ENCODE peak calls at places on chromosomes 5 and 9, in eight cellular contexts. E is fibroblast of lung, W is transverse colon, F is PC-9, H is tibial nerve, X is psoas muscle, R is HCT116, G is spleen. Q is an unnamed sample.
A peak's percentile ranks its signal among the peaks of the same experiment; 100 is the strongest.

GRCh38 chr5:171931163-171931562 is 75.3 kb downstream of the FBXW11 start:
- DNase-seq in H (no peak), E (no peak), F (no peak), X (no peak), W (no peak), R (no peak), G (no peak), Q (no peak)

GRCh38 chr9:17795708-17796107 is 216.8 kb downstream of the SH3GL2 start:
- DNase-seq in R (no peak), W (no peak), X (peak; percentile 58), E (peak; percentile 16), F (no peak), G (no peak), H (no peak), Q (no peak)

GRCh38 chr9:81782313-81782712 is 93.0 kb upstream of the TLE1 start:
- DNase-seq in W (no peak), X (no peak), R (no peak), E (no peak), G (no peak), H (no peak), F (no peak), Q (no peak)

GRCh38 chr5:152164860-152165259 is 240.2 kb upstream of the GLRA1 start:
- DNase-seq in G (no peak), H (no peak), E (no peak), R (no peak), W (no peak), F (no peak), X (no peak), Q (no peak)

GRCh38 chr5:10567181-10567591 is 3.3 kb downstream of the ANKRD33B start:
- DNase-seq in W (no peak), R (no peak), H (no peak), G (no peak), F (no peak), E (peak; percentile 47), X (peak; percentile 30), Q (no peak)

GRCh38 chr9:92384373-92384772 is 20.0 kb downstream of the OGN start:
- DNase-seq in W (no peak), R (no peak), X (no peak), F (no peak), H (no peak), E (peak; percentile 77), G (no peak), Q (no peak)

GRCh38 chr5:59328801-59329296 is 564.7 kb downstream of the PDE4D start:
- DNase-seq in E (peak; percentile 87), W (no peak), F (no peak), G (no peak), X (peak; percentile 69), H (no peak), R (no peak), Q (no peak)

GRCh38 chr5:89851911-89852310 is 557.6 kb downstream of the CETN3 start:
- DNase-seq in X (no peak), H (no peak), E (no peak), G (no peak), R (no peak), W (no peak), F (no peak), Q (no peak)

GRCh38 chr5:10707198-10708187 is 53.5 kb downstream of the DAP start:
- DNase-seq in W (no peak), G (no peak), F (no peak), E (peak; percentile 66), H (no peak), X (no peak), R (no peak), Q (no peak)

GRCh38 chr5:10789021-10789420 is 28.0 kb upstream of the DAP start:
- DNase-seq in F (no peak), E (peak; percentile 95), X (peak; percentile 57), H (no peak), G (no peak), R (no peak), W (peak; percentile 10), Q (peak; percentile 92)

GRCh38 chr5:176547811-176548210 is 1.3 kb upstream of the CDHR2 start:
- DNase-seq in W (peak; percentile 86), H (no peak), X (no peak), F (no peak), R (no peak), E (no peak), G (no peak), Q (no peak)

GRCh38 chr9:123397975-123398374 is 42.0 kb downstream of the CRB2 start:
- DNase-seq in X (no peak), G (no peak), W (no peak), R (no peak), F (no peak), E (no peak), H (no peak), Q (no peak)

GRCh38 chr5:78627766-78628165 is 20.8 kb downstream of the LHFPL2 start:
- DNase-seq in H (no peak), F (no peak), W (no peak), E (peak; percentile 66), R (no peak), G (no peak), X (no peak), Q (no peak)

GRCh38 chr5:175548899-175549311 is 70.5 kb downstream of the SFXN1 start:
- DNase-seq in R (no peak), G (no peak), F (no peak), E (no peak), X (no peak), H (no peak), W (no peak), Q (no peak)

GRCh38 chr9:136074706-136075105 is 20.4 kb downstream of the NACC2 start:
- DNase-seq in X (peak; percentile 38), R (no peak), F (no peak), G (no peak), H (no peak), E (no peak), W (no peak), Q (no peak)

GRCh38 chr5:74963407-74963806 is 89.0 kb downstream of the GCNT4 start:
- DNase-seq in E (peak; percentile 30), R (no peak), X (no peak), H (no peak), W (no peak), F (no peak), G (no peak), Q (no peak)

GRCh38 chr9:121267689-121268597 is at the start of gene GSN:
- DNase-seq in E (peak; percentile 63), F (peak; percentile 74), X (peak; percentile 89), R (no peak), W (peak; percentile 90), G (peak; percentile 96), H (peak; percentile 75), Q (peak; percentile 71)

GRCh38 chr9:14692918-14693861 is at the start of gene ZDHHC21:
- DNase-seq in X (peak; percentile 88), E (peak; percentile 56), R (no peak), G (peak; percentile 94), H (peak; percentile 28), F (peak; percentile 51), W (peak; percentile 81), Q (peak; percentile 25)

GRCh38 chr5:74367241-74367733 is 273.2 kb downstream of the ENC1 start:
- DNase-seq in R (no peak), X (peak; percentile 56), F (no peak), W (no peak), G (no peak), H (no peak), E (peak; percentile 28), Q (no peak)

GRCh38 chr9:110969971-110970381 is 68.3 kb downstream of the LPAR1 start:
- DNase-seq in E (peak; percentile 85), H (no peak), W (no peak), F (peak; percentile 39), G (no peak), X (no peak), R (no peak), Q (peak; percentile 54)

GRCh38 chr5:171457208-171457981 is 37.9 kb downstream of the FGF18 start:
- DNase-seq in W (no peak), G (no peak), R (no peak), F (no peak), E (no peak), X (no peak), H (no peak), Q (no peak)

DNA sequence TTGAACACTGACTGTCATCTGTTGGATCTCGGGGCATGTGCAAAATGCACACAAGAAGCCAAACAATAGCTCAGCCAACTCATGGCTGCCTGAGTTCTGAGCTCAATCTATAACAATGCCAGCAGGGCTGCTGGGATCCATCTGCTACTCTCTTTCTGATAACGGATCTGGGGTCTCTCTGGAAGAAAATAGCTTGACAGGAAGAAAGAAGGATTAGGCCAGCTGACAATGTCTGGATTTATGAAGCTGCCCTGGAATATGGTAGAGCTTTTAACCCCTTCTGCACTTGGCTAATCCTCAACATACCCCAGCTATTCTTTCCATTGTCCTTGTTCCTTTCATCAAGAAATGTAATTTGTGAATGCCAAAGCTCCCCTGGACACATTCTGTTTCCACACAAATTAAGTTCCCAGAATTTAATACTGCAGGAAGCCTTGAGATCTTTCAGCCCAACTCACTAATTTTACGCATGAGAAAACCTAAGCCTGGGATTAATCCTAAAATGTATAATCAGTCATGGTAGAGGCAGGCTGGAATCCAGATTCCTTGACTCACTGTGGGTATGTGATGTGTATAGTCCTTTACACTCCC is 62.7 kb upstream of the PCA3 start:
- DNase-seq in H (no peak), F (no peak), X (no peak), E (peak; percentile 92), R (no peak), W (no peak), G (no peak), Q (no peak)
- H3K36me3 ChIP-seq in H (no peaks in the 10 kb centered on the region), F (no peaks in the 10 kb centered on the region), X (no peaks in the 10 kb centered on the region), E (no peaks in the 10 kb centered on the region), R (no peaks in the 10 kb centered on the region), W (no peaks in the 10 kb centered on the region), G (no peaks in the 10 kb centered on the region), Q (no peaks in the 10 kb centered on the region)

GRCh38 chr5:132436936-132437335 is 53.6 kb downstream of the IRF1 start:
- DNase-seq in X (no peak), G (no peak), F (no peak), W (no peak), H (no peak), E (no peak), R (no peak), Q (peak; percentile 28)
- H3K4me1 ChIP-seq in X (peaks cover 70% of the 10 kb centered on the region), G (peaks cover 100% of the 10 kb centered on the region), F (no peaks in the 10 kb centered on the region), W (peaks cover 85% of the 10 kb centered on the region), H (peaks cover 86% of the 10 kb centered on the region), E (peaks cover 38% of the 10 kb centered on the region), R (peaks cover 4% of the 10 kb centered on the region), Q (peaks cover 56% of the 10 kb centered on the region)

DNA sequence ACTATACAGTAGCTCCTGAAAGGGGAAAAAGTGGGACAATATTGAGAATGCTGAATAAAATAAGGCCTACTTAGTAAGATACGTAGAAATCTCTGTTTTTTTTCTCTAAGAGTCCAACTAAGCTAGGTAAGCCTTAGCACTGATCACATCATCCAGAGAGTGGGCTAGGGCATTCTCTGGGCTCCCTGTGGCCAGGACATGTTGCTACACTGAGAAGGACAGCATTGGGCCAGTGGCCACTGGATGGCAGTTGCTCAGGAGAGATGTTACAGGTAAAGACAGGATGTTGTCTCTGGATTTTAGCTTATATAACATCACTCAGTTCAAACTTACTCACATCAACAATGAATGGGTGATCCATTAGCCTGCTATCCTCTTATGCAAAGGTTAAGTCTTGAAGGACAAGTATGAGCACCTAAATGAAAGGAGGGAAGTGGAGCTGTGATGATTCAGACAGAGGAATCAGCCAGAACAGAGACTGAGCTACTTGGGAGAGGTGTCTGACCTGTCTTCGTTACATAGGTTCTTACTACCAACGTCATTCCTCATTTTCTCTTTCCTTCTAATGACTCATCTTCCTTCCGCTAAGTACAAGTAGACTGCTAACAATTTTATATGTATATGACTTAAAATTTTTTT is 226.6 kb upstream of the ADCY2 start:
- DNase-seq in X (no peak), W (no peak), H (no peak), F (no peak), G (no peak), R (no peak), E (no peak), Q (no peak)
- H3K27ac ChIP-seq in X (no peak overlapping the region), W (no peak overlapping the region), H (no peak overlapping the region), F (no peak overlapping the region), G (no peak overlapping the region), R (no peak overlapping the region), E (no peak overlapping the region), Q (no peak overlapping the region)

GRCh38 chr5:62450259-62450658 is 37.7 kb downstream of the IPO11 start:
- DNase-seq in F (no peak), H (no peak), E (no peak), X (no peak), G (no peak), W (no peak), R (no peak), Q (no peak)
- H3K36me3 ChIP-seq in F (peaks cover 14% of the 10 kb centered on the region), H (peaks cover 3% of the 10 kb centered on the region), E (peaks cover 2% of the 10 kb centered on the region), X (peaks cover 39% of the 10 kb centered on the region), G (peaks cover 4% of the 10 kb centered on the region), W (no peaks in the 10 kb centered on the region), R (peaks cover 4% of the 10 kb centered on the region), Q (peaks cover 25% of the 10 kb centered on the region)

Q was measured in SJSA1.